ENCODE peak calls at places on chromosomes 2 and 18, in four cellular contexts. One of them, this sample, is unnamed.

GRCh38 chr2:9800975-9801723 is 42.1 kb upstream of the TAF1B start:
- DNase-seq in stimulated activated naive B cell treated with anti-CD40 and anti-IgM and Interleukin-4, amounts not matched to agents 10 μg/mL and 1 μg/mL and 100 μg/mL, for 72 hours: no peak
- DNase-seq in stimulated activated naive CD4-positive, alpha-beta T cell: no peak
- DNase-seq in cardiac muscle cell: peak
- DNase-seq in this sample: peak

GRCh38 chr2:71910277-71910676 is 237.4 kb downstream of the CYP26B1 start:
- DNase-seq in stimulated activated naive B cell treated with anti-CD40 and anti-IgM and Interleukin-4, amounts not matched to agents 10 μg/mL and 1 μg/mL and 100 μg/mL, for 72 hours: no peak
- DNase-seq in cardiac muscle cell: no peak
- DNase-seq in stimulated activated naive CD4-positive, alpha-beta T cell: no peak
- DNase-seq in this sample: no peak

GRCh38 chr2:230326453-230327417 is at the start of gene SP140L:
- DNase-seq in stimulated activated naive B cell treated with anti-CD40 and anti-IgM and Interleukin-4, amounts not matched to agents 10 μg/mL and 1 μg/mL and 100 μg/mL, for 72 hours: peak
- DNase-seq in stimulated activated naive CD4-positive, alpha-beta T cell: peak
- DNase-seq in cardiac muscle cell: peak
- DNase-seq in this sample: peak

GRCh38 chr2:174716785-174717184 is 47.5 kb downstream of the CHRNA1 start:
- DNase-seq in stimulated activated naive CD4-positive, alpha-beta T cell: no peak
- DNase-seq in stimulated activated naive B cell treated with anti-CD40 and anti-IgM and Interleukin-4, amounts not matched to agents 10 μg/mL and 1 μg/mL and 100 μg/mL, for 72 hours: no peak
- DNase-seq in cardiac muscle cell: peak
- DNase-seq in this sample: no peak

GRCh38 chr2:227880460-227880859 is 9.0 kb downstream of the DAW1 start:
- DNase-seq in cardiac muscle cell: no peak
- DNase-seq in stimulated activated naive B cell treated with anti-CD40 and anti-IgM and Interleukin-4, amounts not matched to agents 10 μg/mL and 1 μg/mL and 100 μg/mL, for 72 hours: no peak
- DNase-seq in stimulated activated naive CD4-positive, alpha-beta T cell: no peak
- DNase-seq in this sample: no peak

GRCh38 chr18:8232791-8233190 is 376.4 kb upstream of the RAB12 start:
- DNase-seq in cardiac muscle cell: no peak
- DNase-seq in stimulated activated naive CD4-positive, alpha-beta T cell: no peak
- DNase-seq in stimulated activated naive B cell treated with anti-CD40 and anti-IgM and Interleukin-4, amounts not matched to agents 10 μg/mL and 1 μg/mL and 100 μg/mL, for 72 hours: no peak
- DNase-seq in this sample: no peak

GRCh38 chr2:217947341-217948316 is 55.2 kb downstream of the TNS1 start:
- DNase-seq in cardiac muscle cell: no peak
- DNase-seq in stimulated activated naive CD4-positive, alpha-beta T cell: no peak
- DNase-seq in stimulated activated naive B cell treated with anti-CD40 and anti-IgM and Interleukin-4, amounts not matched to agents 10 μg/mL and 1 μg/mL and 100 μg/mL, for 72 hours: no peak
- DNase-seq in this sample: no peak

GRCh38 chr2:153819501-153819900 is 52.2 kb upstream of the GALNT13 start:
- DNase-seq in stimulated activated naive CD4-positive, alpha-beta T cell: no peak
- DNase-seq in stimulated activated naive B cell treated with anti-CD40 and anti-IgM and Interleukin-4, amounts not matched to agents 10 μg/mL and 1 μg/mL and 100 μg/mL, for 72 hours: no peak
- DNase-seq in cardiac muscle cell: no peak
- DNase-seq in this sample: no peak

GRCh38 chr2:202270487-202270886 is 4.9 kb downstream of the NOP58 start:
- DNase-seq in stimulated activated naive CD4-positive, alpha-beta T cell: no peak
- DNase-seq in stimulated activated naive B cell treated with anti-CD40 and anti-IgM and Interleukin-4, amounts not matched to agents 10 μg/mL and 1 μg/mL and 100 μg/mL, for 72 hours: no peak
- DNase-seq in cardiac muscle cell: no peak
- DNase-seq in this sample: no peak

GRCh38 chr18:6479699-6480098 is 65.0 kb upstream of the L3MBTL4 start:
- DNase-seq in stimulated activated naive CD4-positive, alpha-beta T cell: no peak
- DNase-seq in stimulated activated naive B cell treated with anti-CD40 and anti-IgM and Interleukin-4, amounts not matched to agents 10 μg/mL and 1 μg/mL and 100 μg/mL, for 72 hours: no peak
- DNase-seq in cardiac muscle cell: no peak
- DNase-seq in this sample: no peak

GRCh38 chr18:49933530-49933929 is 120.2 kb upstream of the ACAA2 start:
- DNase-seq in stimulated activated naive CD4-positive, alpha-beta T cell: no peak
- DNase-seq in stimulated activated naive B cell treated with anti-CD40 and anti-IgM and Interleukin-4, amounts not matched to agents 10 μg/mL and 1 μg/mL and 100 μg/mL, for 72 hours: no peak
- DNase-seq in cardiac muscle cell: peak
- DNase-seq in this sample: no peak

GRCh38 chr2:239102266-239102665 is 254.4 kb downstream of the TWIST2 start:
- DNase-seq in cardiac muscle cell: no peak
- DNase-seq in stimulated activated naive CD4-positive, alpha-beta T cell: no peak
- DNase-seq in stimulated activated naive B cell treated with anti-CD40 and anti-IgM and Interleukin-4, amounts not matched to agents 10 μg/mL and 1 μg/mL and 100 μg/mL, for 72 hours: no peak
- DNase-seq in this sample: no peak

GRCh38 chr2:10868465-10869314 is 43.0 kb upstream of the KCNF1 start:
- DNase-seq in stimulated activated naive B cell treated with anti-CD40 and anti-IgM and Interleukin-4, amounts not matched to agents 10 μg/mL and 1 μg/mL and 100 μg/mL, for 72 hours: no peak
- DNase-seq in cardiac muscle cell: no peak
- DNase-seq in stimulated activated naive CD4-positive, alpha-beta T cell: no peak
- DNase-seq in this sample: no peak

GRCh38 chr2:231691251-231691772 is 17.0 kb upstream of the PTMA start:
- DNase-seq in cardiac muscle cell: no peak
- DNase-seq in stimulated activated naive B cell treated with anti-CD40 and anti-IgM and Interleukin-4, amounts not matched to agents 10 μg/mL and 1 μg/mL and 100 μg/mL, for 72 hours: no peak
- DNase-seq in stimulated activated naive CD4-positive, alpha-beta T cell: no peak
- DNase-seq in this sample: no peak

GRCh38 chr2:15912203-15912602 is 28.1 kb upstream of the MYCN start:
- DNase-seq in stimulated activated naive CD4-positive, alpha-beta T cell: no peak
- DNase-seq in cardiac muscle cell: peak
- DNase-seq in stimulated activated naive B cell treated with anti-CD40 and anti-IgM and Interleukin-4, amounts not matched to agents 10 μg/mL and 1 μg/mL and 100 μg/mL, for 72 hours: no peak
- DNase-seq in this sample: peak

GRCh38 chr18:37453754-37454153 is 111.8 kb downstream of the CELF4 start:
- DNase-seq in stimulated activated naive B cell treated with anti-CD40 and anti-IgM and Interleukin-4, amounts not matched to agents 10 μg/mL and 1 μg/mL and 100 μg/mL, for 72 hours: no peak
- DNase-seq in cardiac muscle cell: peak
- DNase-seq in stimulated activated naive CD4-positive, alpha-beta T cell: no peak
- DNase-seq in this sample: no peak

GRCh38 chr18:35215026-35215425 is 25.8 kb upstream of the ZNF397 start:
- DNase-seq in stimulated activated naive CD4-positive, alpha-beta T cell: no peak
- DNase-seq in cardiac muscle cell: no peak
- DNase-seq in stimulated activated naive B cell treated with anti-CD40 and anti-IgM and Interleukin-4, amounts not matched to agents 10 μg/mL and 1 μg/mL and 100 μg/mL, for 72 hours: no peak
- DNase-seq in this sample: no peak

GRCh38 chr2:16314001-16314400 is 351.6 kb downstream of the CYRIA start:
- DNase-seq in cardiac muscle cell: no peak
- DNase-seq in stimulated activated naive B cell treated with anti-CD40 and anti-IgM and Interleukin-4, amounts not matched to agents 10 μg/mL and 1 μg/mL and 100 μg/mL, for 72 hours: no peak
- DNase-seq in stimulated activated naive CD4-positive, alpha-beta T cell: no peak
- DNase-seq in this sample: no peak

GRCh38 chr2:96203130-96204028 is 5.2 kb downstream of the STARD7 start:
- DNase-seq in stimulated activated naive B cell treated with anti-CD40 and anti-IgM and Interleukin-4, amounts not matched to agents 10 μg/mL and 1 μg/mL and 100 μg/mL, for 72 hours: no peak
- DNase-seq in stimulated activated naive CD4-positive, alpha-beta T cell: no peak
- DNase-seq in cardiac muscle cell: no peak
- DNase-seq in this sample: no peak

GRCh38 chr18:26510337-26510736 is 38.0 kb downstream of the KCTD1 start:
- DNase-seq in stimulated activated naive CD4-positive, alpha-beta T cell: no peak
- DNase-seq in cardiac muscle cell: peak
- DNase-seq in stimulated activated naive B cell treated with anti-CD40 and anti-IgM and Interleukin-4, amounts not matched to agents 10 μg/mL and 1 μg/mL and 100 μg/mL, for 72 hours: no peak
- DNase-seq in this sample: no peak

GRCh38 chr2:9124231-9124651 is 82.4 kb upstream of the ASAP2 start:
- DNase-seq in stimulated activated naive B cell treated with anti-CD40 and anti-IgM and Interleukin-4, amounts not matched to agents 10 μg/mL and 1 μg/mL and 100 μg/mL, for 72 hours: no peak
- DNase-seq in stimulated activated naive CD4-positive, alpha-beta T cell: no peak
- DNase-seq in cardiac muscle cell: no peak
- DNase-seq in this sample: no peak

GRCh38 chr2:194166818-194167217 is 1490.2 kb upstream of the SLC39A10 start:
- DNase-seq in cardiac muscle cell: peak
- DNase-seq in stimulated activated naive B cell treated with anti-CD40 and anti-IgM and Interleukin-4, amounts not matched to agents 10 μg/mL and 1 μg/mL and 100 μg/mL, for 72 hours: no peak
- DNase-seq in stimulated activated naive CD4-positive, alpha-beta T cell: no peak
- DNase-seq in this sample: no peak

GRCh38 chr2:136207030-136207623 is 89.2 kb upstream of the CXCR4 start:
- DNase-seq in stimulated activated naive B cell treated with anti-CD40 and anti-IgM and Interleukin-4, amounts not matched to agents 10 μg/mL and 1 μg/mL and 100 μg/mL, for 72 hours: peak
- DNase-seq in stimulated activated naive CD4-positive, alpha-beta T cell: no peak
- DNase-seq in cardiac muscle cell: no peak
- DNase-seq in this sample: peak

GRCh38 chr18:6741290-6741689 is 11.8 kb downstream of the ARHGAP28 start:
- DNase-seq in stimulated activated naive B cell treated with anti-CD40 and anti-IgM and Interleukin-4, amounts not matched to agents 10 μg/mL and 1 μg/mL and 100 μg/mL, for 72 hours: no peak
- DNase-seq in stimulated activated naive CD4-positive, alpha-beta T cell: no peak
- DNase-seq in cardiac muscle cell: peak
- DNase-seq in this sample: no peak

GRCh38 chr2:72576459-72576858 is 249.4 kb downstream of the EXOC6B start:
- DNase-seq in stimulated activated naive CD4-positive, alpha-beta T cell: no peak
- DNase-seq in cardiac muscle cell: peak
- DNase-seq in stimulated activated naive B cell treated with anti-CD40 and anti-IgM and Interleukin-4, amounts not matched to agents 10 μg/mL and 1 μg/mL and 100 μg/mL, for 72 hours: no peak
- DNase-seq in this sample: no peak

GRCh38 chr2:167750675-167751074 is 496.7 kb downstream of the STK39 start:
- DNase-seq in cardiac muscle cell: no peak
- DNase-seq in stimulated activated naive CD4-positive, alpha-beta T cell: no peak
- DNase-seq in stimulated activated naive B cell treated with anti-CD40 and anti-IgM and Interleukin-4, amounts not matched to agents 10 μg/mL and 1 μg/mL and 100 μg/mL, for 72 hours: no peak
- DNase-seq in this sample: no peak

GRCh38 chr2:18213986-18214385 is 335.5 kb downstream of the KCNS3 start:
- DNase-seq in stimulated activated naive B cell treated with anti-CD40 and anti-IgM and Interleukin-4, amounts not matched to agents 10 μg/mL and 1 μg/mL and 100 μg/mL, for 72 hours: no peak
- DNase-seq in stimulated activated naive CD4-positive, alpha-beta T cell: no peak
- DNase-seq in cardiac muscle cell: no peak
- DNase-seq in this sample: no peak